ENCODE peak calls at places on chromosomes 12 and 14, in four cellular contexts. One of them, this sample, is unnamed.

GRCh38 chr12:76311796-76312195 is 36.4 kb downstream of the BBS10 start:
- DNase-seq in SK-N-SH: no peak
- DNase-seq in A549: no peak
- DNase-seq in HepG2: no peak
- DNase-seq in this sample: no peak

GRCh38 chr14:105023791-105024480 is 3.1 kb upstream of the CDCA4 start:
- DNase-seq in SK-N-SH: no peak
- DNase-seq in A549: peak; percentile 43
- DNase-seq in HepG2: no peak
- DNase-seq in this sample: no peak

GRCh38 chr12:49331360-49332222 is 5.4 kb downstream of the C1QL4 start:
- DNase-seq in SK-N-SH: peak; percentile 81
- DNase-seq in A549: peak; percentile 90
- DNase-seq in HepG2: peak; percentile 53
- DNase-seq in this sample: no peak

GRCh38 chr12:116442981-116443380 is 116.2 kb upstream of the MAP1LC3B2 start:
- DNase-seq in SK-N-SH: no peak
- DNase-seq in A549: no peak
- DNase-seq in HepG2: no peak
- DNase-seq in this sample: no peak

GRCh38 chr14:100442036-100442435 is 118.9 kb downstream of the SLC25A47 start:
- DNase-seq in SK-N-SH: no peak
- DNase-seq in A549: no peak
- DNase-seq in HepG2: no peak
- DNase-seq in this sample: no peak

GRCh38 chr14:50631408-50631821 is 36.7 kb downstream of the SAV1 start:
- DNase-seq in SK-N-SH: no peak
- DNase-seq in A549: no peak
- DNase-seq in HepG2: no peak
- DNase-seq in this sample: no peak

GRCh38 chr12:118025168-118025567 is 8.7 kb downstream of the RFC5 start:
- DNase-seq in SK-N-SH: no peak
- DNase-seq in A549: no peak
- DNase-seq in HepG2: no peak
- DNase-seq in this sample: no peak

GRCh38 chr12:93825501-93825888 is 148.3 kb downstream of the CRADD start:
- DNase-seq in SK-N-SH: no peak
- DNase-seq in A549: no peak
- DNase-seq in HepG2: no peak
- DNase-seq in this sample: no peak

GRCh38 chr14:98114122-98114895 is 1157.7 kb downstream of the BCL11B start:
- DNase-seq in SK-N-SH: no peak
- DNase-seq in A549: no peak
- DNase-seq in HepG2: no peak
- DNase-seq in this sample: no peak

GRCh38 chr14:71658261-71658860 is 273.9 kb upstream of the RGS6 start:
- DNase-seq in SK-N-SH: no peak
- DNase-seq in A549: no peak
- DNase-seq in HepG2: no peak
- DNase-seq in this sample: no peak

GRCh38 chr14:52835122-52835903 is 43.9 kb upstream of the GNPNAT1 start:
- DNase-seq in SK-N-SH: peak; percentile 63
- DNase-seq in A549: peak; percentile 66
- DNase-seq in HepG2: no peak
- DNase-seq in this sample: no peak

DNA sequence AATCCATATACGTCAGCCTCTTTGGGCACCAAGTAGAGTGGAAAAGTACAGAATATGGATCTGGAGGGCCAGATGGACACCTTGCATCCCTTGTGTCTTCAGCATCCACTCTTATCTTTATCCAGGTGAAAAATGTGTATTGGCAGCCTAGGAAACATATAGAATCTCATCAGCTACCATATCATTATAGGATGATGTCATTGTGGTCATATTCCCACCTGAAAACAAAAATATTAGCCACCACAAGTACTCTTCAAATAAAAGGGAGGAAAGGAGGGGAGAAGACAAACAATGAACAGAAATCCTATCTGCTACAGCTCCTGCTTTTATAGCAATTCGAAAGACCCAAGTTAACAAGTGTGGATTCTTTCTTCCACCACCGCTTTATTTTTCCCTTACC is 13.7 kb upstream of the IL26 start:
- DNase-seq in SK-N-SH: no peak
- DNase-seq in A549: no peak
- DNase-seq in HepG2: no peak
- DNase-seq in this sample: no peak
- TF ChIP-seq PBX3 in SK-N-SH: no peak
- TF ChIP-seq PBX3 in A549: no peak
- TF ChIP-seq PBX3 in HepG2: no peak
- TF ChIP-seq PBX3 in this sample: no peak

GRCh38 chr12:108793756-108794441 is 62.6 kb upstream of the CORO1C start:
- DNase-seq in SK-N-SH: no peak
- DNase-seq in A549: no peak
- DNase-seq in HepG2: peak; percentile 64
- DNase-seq in this sample: no peak

GRCh38 chr12:108788076-108788782 is 56.9 kb upstream of the CORO1C start:
- DNase-seq in SK-N-SH: no peak
- DNase-seq in A549: no peak
- DNase-seq in HepG2: no peak
- DNase-seq in this sample: no peak

GRCh38 chr12:108788911-108789310 is 57.6 kb upstream of the CORO1C start:
- DNase-seq in SK-N-SH: no peak
- DNase-seq in A549: no peak
- DNase-seq in HepG2: no peak
- DNase-seq in this sample: no peak

GRCh38 chr12:108789546-108789945 is 58.2 kb upstream of the CORO1C start:
- DNase-seq in SK-N-SH: no peak
- DNase-seq in A549: no peak
- DNase-seq in HepG2: no peak
- DNase-seq in this sample: no peak

GRCh38 chr12:108792361-108793292 is 61.3 kb upstream of the CORO1C start:
- DNase-seq in SK-N-SH: no peak
- DNase-seq in A549: no peak
- DNase-seq in HepG2: no peak
- DNase-seq in this sample: no peak
- TF ChIP-seq PBX3 in SK-N-SH: no peak
- TF ChIP-seq PBX3 in A549: no peak
- TF ChIP-seq PBX3 in HepG2: no peak
- TF ChIP-seq PBX3 in this sample: no peak

GRCh38 chr12:47946413-47947107 is 16.8 kb upstream of the TMEM106C start:
- DNase-seq in SK-N-SH: peak; percentile 34
- DNase-seq in A549: no peak
- DNase-seq in HepG2: no peak
- DNase-seq in this sample: no peak
- TF ChIP-seq PBX3 in SK-N-SH: no peak
- TF ChIP-seq PBX3 in A549: no peak
- TF ChIP-seq PBX3 in HepG2: no peak
- TF ChIP-seq PBX3 in this sample: no peak

DNA sequence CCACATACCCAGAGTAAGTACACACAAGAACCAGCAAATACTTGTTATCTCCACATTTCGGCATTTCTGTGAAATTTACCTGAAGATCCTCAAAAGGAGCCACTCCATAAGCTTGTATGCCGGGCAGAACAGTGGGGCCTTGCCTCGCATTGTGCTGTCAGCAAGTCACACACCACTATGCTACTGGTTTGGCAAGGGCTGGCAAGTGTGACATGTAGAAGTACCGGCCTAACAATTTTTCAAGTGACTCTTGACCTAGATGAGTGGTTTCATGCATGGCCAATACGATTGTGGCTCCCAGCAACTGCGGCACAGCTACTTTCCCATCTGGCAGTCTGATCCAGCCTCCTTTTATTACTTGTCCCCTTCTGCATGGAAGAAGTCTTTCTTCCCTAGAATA is 69.8 kb downstream of the GAS2L3 start:
- DNase-seq in SK-N-SH: no peak
- DNase-seq in A549: no peak
- DNase-seq in HepG2: no peak
- DNase-seq in this sample: no peak
- TF ChIP-seq PBX3 in SK-N-SH: no peak
- TF ChIP-seq PBX3 in A549: no peak
- TF ChIP-seq PBX3 in HepG2: no peak
- TF ChIP-seq PBX3 in this sample: no peak

DNA sequence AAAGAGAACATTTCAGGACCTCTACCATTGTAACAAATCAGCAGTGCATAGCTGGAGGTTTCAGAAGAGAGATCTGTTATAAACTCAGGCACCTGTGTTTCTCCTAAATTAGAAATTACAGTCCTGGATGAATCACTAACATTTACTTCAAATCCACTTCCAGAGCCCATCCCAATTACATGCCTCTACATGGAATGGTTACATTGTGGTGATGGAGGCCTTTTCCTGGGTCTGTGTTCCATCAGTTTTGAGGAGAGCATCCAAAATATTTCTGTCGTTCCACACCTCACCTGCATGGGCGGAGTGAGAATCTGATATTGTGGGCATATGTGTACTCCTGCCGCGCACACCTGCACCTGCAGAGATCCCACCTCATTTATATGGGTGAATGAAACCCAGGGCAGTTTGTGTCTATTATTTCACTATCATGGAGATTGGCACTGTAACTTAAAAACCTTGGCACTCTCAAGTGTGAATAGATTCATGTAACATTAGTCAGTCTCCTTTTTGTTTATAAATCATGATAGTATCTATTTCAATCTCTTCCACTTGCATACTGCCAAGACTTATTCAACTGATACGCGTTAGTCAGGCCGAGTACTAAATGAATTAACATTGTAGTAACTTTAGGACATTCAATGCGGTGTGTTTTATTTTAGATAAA is 215.1 kb upstream of the FAR2 start:
- DNase-seq in SK-N-SH: no peak
- DNase-seq in A549: no peak
- DNase-seq in HepG2: no peak
- DNase-seq in this sample: no peak
- TF ChIP-seq PBX3 in SK-N-SH: no peak
- TF ChIP-seq PBX3 in A549: no peak
- TF ChIP-seq PBX3 in HepG2: no peak
- TF ChIP-seq PBX3 in this sample: no peak

GRCh38 chr12:124837958-124838803 is 25.5 kb downstream of the SCARB1 start:
- DNase-seq in SK-N-SH: peak; percentile 96
- DNase-seq in A549: peak; percentile 94
- DNase-seq in HepG2: peak; percentile 98
- DNase-seq in this sample: no peak
- TF ChIP-seq PBX3 in SK-N-SH: peak; percentile 50
- TF ChIP-seq PBX3 in A549: peak; percentile 63
- TF ChIP-seq PBX3 in HepG2: no peak
- TF ChIP-seq PBX3 in this sample: no peak

GRCh38 chr12:44217146-44217883 is 381.4 kb downstream of the TMEM117 start:
- DNase-seq in SK-N-SH: no peak
- DNase-seq in A549: no peak
- DNase-seq in HepG2: no peak
- DNase-seq in this sample: no peak
- TF ChIP-seq PBX3 in SK-N-SH: no peak
- TF ChIP-seq PBX3 in A549: no peak
- TF ChIP-seq PBX3 in HepG2: no peak
- TF ChIP-seq PBX3 in this sample: no peak

GRCh38 chr12:120726961-120727360 is 1.3 kb downstream of the ACADS start:
- DNase-seq in SK-N-SH: no peak
- DNase-seq in A549: no peak
- DNase-seq in HepG2: no peak
- DNase-seq in this sample: no peak
- TF ChIP-seq PBX3 in SK-N-SH: no peak
- TF ChIP-seq PBX3 in A549: no peak
- TF ChIP-seq PBX3 in HepG2: no peak
- TF ChIP-seq PBX3 in this sample: no peak

This sample was measured in GM12878.